ENCODE peak calls at places on chromosomes 1 and 21, in seven cellular contexts. One of them, this sample, is unnamed.

GRCh38 chr1:210328032-210328745 is 513 bp upstream of the HHAT start:
- DNase-seq in GM20000: no peak
- DNase-seq in sciatic nerve: no peak
- DNase-seq in stimulated activated naive CD8-positive, alpha-beta T cell treated with anti-CD3 and anti-CD28 coated beads, Interleukin-15, Interleukin-2, amounts not matched to agents 100 U/mL and 50 U/mL, for 24 hours: no peak
- DNase-seq in spleen: no peak
- DNase-seq in B cell: no peak
- DNase-seq in fibroblast of lung: no peak
- DNase-seq in this sample: no peak

GRCh38 chr1:113018911-113019310 is 54.1 kb upstream of the LRIG2 start:
- DNase-seq in sciatic nerve: no peak
- DNase-seq in fibroblast of lung: no peak
- DNase-seq in GM20000: no peak
- DNase-seq in stimulated activated naive CD8-positive, alpha-beta T cell treated with anti-CD3 and anti-CD28 coated beads, Interleukin-15, Interleukin-2, amounts not matched to agents 100 U/mL and 50 U/mL, for 24 hours: no peak
- DNase-seq in B cell: no peak
- DNase-seq in spleen: no peak
- DNase-seq in this sample: peak; percentile 53

GRCh38 chr1:116133696-116134095 is 22.5 kb downstream of the MAB21L3 start:
- DNase-seq in spleen: no peak
- DNase-seq in GM20000: no peak
- DNase-seq in stimulated activated naive CD8-positive, alpha-beta T cell treated with anti-CD3 and anti-CD28 coated beads, Interleukin-15, Interleukin-2, amounts not matched to agents 100 U/mL and 50 U/mL, for 24 hours: no peak
- DNase-seq in sciatic nerve: no peak
- DNase-seq in B cell: no peak
- DNase-seq in fibroblast of lung: no peak
- DNase-seq in this sample: no peak

GRCh38 chr1:29465755-29466154 is 229.4 kb downstream of the PTPRU start:
- DNase-seq in stimulated activated naive CD8-positive, alpha-beta T cell treated with anti-CD3 and anti-CD28 coated beads, Interleukin-15, Interleukin-2, amounts not matched to agents 100 U/mL and 50 U/mL, for 24 hours: no peak
- DNase-seq in sciatic nerve: no peak
- DNase-seq in spleen: no peak
- DNase-seq in GM20000: no peak
- DNase-seq in B cell: no peak
- DNase-seq in fibroblast of lung: peak; percentile 27
- DNase-seq in this sample: peak; percentile 23

GRCh38 chr21:44709426-44710293 is 1.7 kb downstream of the TSPEAR start:
- DNase-seq in B cell: no peak
- DNase-seq in fibroblast of lung: no peak
- DNase-seq in sciatic nerve: peak; percentile 48
- DNase-seq in stimulated activated naive CD8-positive, alpha-beta T cell treated with anti-CD3 and anti-CD28 coated beads, Interleukin-15, Interleukin-2, amounts not matched to agents 100 U/mL and 50 U/mL, for 24 hours: no peak
- DNase-seq in spleen: peak; percentile 69
- DNase-seq in GM20000: no peak
- DNase-seq in this sample: no peak

GRCh38 chr1:62687421-62687902 is 724 bp downstream of the DOCK7 start:
- DNase-seq in GM20000: peak; percentile 63
- DNase-seq in sciatic nerve: peak; percentile 71
- DNase-seq in B cell: no peak
- DNase-seq in fibroblast of lung: peak; percentile 49
- DNase-seq in stimulated activated naive CD8-positive, alpha-beta T cell treated with anti-CD3 and anti-CD28 coated beads, Interleukin-15, Interleukin-2, amounts not matched to agents 100 U/mL and 50 U/mL, for 24 hours: peak; percentile 44
- DNase-seq in spleen: no peak
- DNase-seq in this sample: peak; percentile 12

GRCh38 chr1:241635556-241636179 is 4.5 kb downstream of the CHML start:
- DNase-seq in B cell: no peak
- DNase-seq in stimulated activated naive CD8-positive, alpha-beta T cell treated with anti-CD3 and anti-CD28 coated beads, Interleukin-15, Interleukin-2, amounts not matched to agents 100 U/mL and 50 U/mL, for 24 hours: no peak
- DNase-seq in sciatic nerve: no peak
- DNase-seq in fibroblast of lung: no peak
- DNase-seq in spleen: no peak
- DNase-seq in GM20000: peak; percentile 14
- DNase-seq in this sample: no peak

GRCh38 chr1:21605012-21605715 is 64.0 kb downstream of the RAP1GAP start:
- DNase-seq in B cell: no peak
- DNase-seq in spleen: no peak
- DNase-seq in GM20000: no peak
- DNase-seq in sciatic nerve: no peak
- DNase-seq in fibroblast of lung: no peak
- DNase-seq in stimulated activated naive CD8-positive, alpha-beta T cell treated with anti-CD3 and anti-CD28 coated beads, Interleukin-15, Interleukin-2, amounts not matched to agents 100 U/mL and 50 U/mL, for 24 hours: no peak
- DNase-seq in this sample: no peak

GRCh38 chr1:207088731-207089626 is at the start of gene C4BPB:
- DNase-seq in sciatic nerve: no peak
- DNase-seq in B cell: no peak
- DNase-seq in fibroblast of lung: no peak
- DNase-seq in stimulated activated naive CD8-positive, alpha-beta T cell treated with anti-CD3 and anti-CD28 coated beads, Interleukin-15, Interleukin-2, amounts not matched to agents 100 U/mL and 50 U/mL, for 24 hours: peak; percentile 19
- DNase-seq in spleen: no peak
- DNase-seq in GM20000: no peak
- DNase-seq in this sample: peak; percentile 89

GRCh38 chr21:28336299-28336698 is 656.4 kb downstream of the LTN1 start:
- DNase-seq in B cell: no peak
- DNase-seq in stimulated activated naive CD8-positive, alpha-beta T cell treated with anti-CD3 and anti-CD28 coated beads, Interleukin-15, Interleukin-2, amounts not matched to agents 100 U/mL and 50 U/mL, for 24 hours: no peak
- DNase-seq in spleen: no peak
- DNase-seq in sciatic nerve: no peak
- DNase-seq in fibroblast of lung: peak; percentile 93
- DNase-seq in GM20000: no peak
- DNase-seq in this sample: no peak

GRCh38 chr21:42039470-42039901 is 29.3 kb upstream of the ZBTB21 start:
- DNase-seq in stimulated activated naive CD8-positive, alpha-beta T cell treated with anti-CD3 and anti-CD28 coated beads, Interleukin-15, Interleukin-2, amounts not matched to agents 100 U/mL and 50 U/mL, for 24 hours: no peak
- DNase-seq in sciatic nerve: no peak
- DNase-seq in fibroblast of lung: peak; percentile 65
- DNase-seq in GM20000: no peak
- DNase-seq in B cell: no peak
- DNase-seq in spleen: peak; percentile 43
- DNase-seq in this sample: no peak

GRCh38 chr1:183278736-183279591 is 92.9 kb downstream of the LAMC2 start:
- DNase-seq in fibroblast of lung: peak; percentile 64
- DNase-seq in stimulated activated naive CD8-positive, alpha-beta T cell treated with anti-CD3 and anti-CD28 coated beads, Interleukin-15, Interleukin-2, amounts not matched to agents 100 U/mL and 50 U/mL, for 24 hours: no peak
- DNase-seq in GM20000: no peak
- DNase-seq in spleen: no peak
- DNase-seq in B cell: no peak
- DNase-seq in sciatic nerve: no peak
- DNase-seq in this sample: peak; percentile 53

GRCh38 chr1:65791860-65792670 is 630 bp upstream of the PDE4B start:
- DNase-seq in B cell: no peak
- DNase-seq in sciatic nerve: no peak
- DNase-seq in stimulated activated naive CD8-positive, alpha-beta T cell treated with anti-CD3 and anti-CD28 coated beads, Interleukin-15, Interleukin-2, amounts not matched to agents 100 U/mL and 50 U/mL, for 24 hours: no peak
- DNase-seq in fibroblast of lung: peak; percentile 52
- DNase-seq in spleen: peak; percentile 61
- DNase-seq in GM20000: no peak
- DNase-seq in this sample: no peak

GRCh38 chr1:220243947-220244346 is 28.3 kb downstream of the RAB3GAP2 start:
- DNase-seq in GM20000: no peak
- DNase-seq in fibroblast of lung: no peak
- DNase-seq in B cell: no peak
- DNase-seq in sciatic nerve: no peak
- DNase-seq in spleen: no peak
- DNase-seq in stimulated activated naive CD8-positive, alpha-beta T cell treated with anti-CD3 and anti-CD28 coated beads, Interleukin-15, Interleukin-2, amounts not matched to agents 100 U/mL and 50 U/mL, for 24 hours: no peak
- DNase-seq in this sample: no peak

GRCh38 chr1:235881930-235882700 is 15.4 kb upstream of the LYST start:
- DNase-seq in B cell: no peak
- DNase-seq in sciatic nerve: no peak
- DNase-seq in fibroblast of lung: no peak
- DNase-seq in spleen: no peak
- DNase-seq in stimulated activated naive CD8-positive, alpha-beta T cell treated with anti-CD3 and anti-CD28 coated beads, Interleukin-15, Interleukin-2, amounts not matched to agents 100 U/mL and 50 U/mL, for 24 hours: no peak
- DNase-seq in GM20000: no peak
- DNase-seq in this sample: no peak

GRCh38 chr1:59292557-59292956 is 4.3 kb upstream of the FGGY start:
- DNase-seq in stimulated activated naive CD8-positive, alpha-beta T cell treated with anti-CD3 and anti-CD28 coated beads, Interleukin-15, Interleukin-2, amounts not matched to agents 100 U/mL and 50 U/mL, for 24 hours: no peak
- DNase-seq in GM20000: peak; percentile 50
- DNase-seq in sciatic nerve: no peak
- DNase-seq in spleen: no peak
- DNase-seq in B cell: peak; percentile 71
- DNase-seq in fibroblast of lung: peak; percentile 84
- DNase-seq in this sample: no peak

GRCh38 chr1:115495603-115496002 is 146.2 kb upstream of the VANGL1 start:
- DNase-seq in spleen: no peak
- DNase-seq in sciatic nerve: no peak
- DNase-seq in GM20000: no peak
- DNase-seq in B cell: no peak
- DNase-seq in stimulated activated naive CD8-positive, alpha-beta T cell treated with anti-CD3 and anti-CD28 coated beads, Interleukin-15, Interleukin-2, amounts not matched to agents 100 U/mL and 50 U/mL, for 24 hours: no peak
- DNase-seq in fibroblast of lung: peak; percentile 13
- DNase-seq in this sample: no peak

GRCh38 chr1:36091698-36092097 is 3.0 kb downstream of the ADPRS start:
- DNase-seq in spleen: peak; percentile 61
- DNase-seq in sciatic nerve: peak; percentile 44
- DNase-seq in fibroblast of lung: no peak
- DNase-seq in stimulated activated naive CD8-positive, alpha-beta T cell treated with anti-CD3 and anti-CD28 coated beads, Interleukin-15, Interleukin-2, amounts not matched to agents 100 U/mL and 50 U/mL, for 24 hours: no peak
- DNase-seq in GM20000: no peak
- DNase-seq in B cell: no peak
- DNase-seq in this sample: no peak

GRCh38 chr1:205279986-205280385 is 41.6 kb downstream of the NUAK2 start:
- DNase-seq in GM20000: no peak
- DNase-seq in sciatic nerve: no peak
- DNase-seq in stimulated activated naive CD8-positive, alpha-beta T cell treated with anti-CD3 and anti-CD28 coated beads, Interleukin-15, Interleukin-2, amounts not matched to agents 100 U/mL and 50 U/mL, for 24 hours: no peak
- DNase-seq in spleen: no peak
- DNase-seq in fibroblast of lung: no peak
- DNase-seq in B cell: peak; percentile 60
- DNase-seq in this sample: no peak

GRCh38 chr1:160078392-160079195 is 2.7 kb upstream of the KCNJ9 start:
- DNase-seq in stimulated activated naive CD8-positive, alpha-beta T cell treated with anti-CD3 and anti-CD28 coated beads, Interleukin-15, Interleukin-2, amounts not matched to agents 100 U/mL and 50 U/mL, for 24 hours: peak; percentile 76
- DNase-seq in sciatic nerve: no peak
- DNase-seq in spleen: peak; percentile 77
- DNase-seq in fibroblast of lung: peak; percentile 18
- DNase-seq in GM20000: peak; percentile 82
- DNase-seq in B cell: peak; percentile 52
- DNase-seq in this sample: peak; percentile 17

GRCh38 chr1:109669246-109669948 is 1.5 kb downstream of the GSTM2 start:
- DNase-seq in spleen: no peak
- DNase-seq in B cell: no peak
- DNase-seq in stimulated activated naive CD8-positive, alpha-beta T cell treated with anti-CD3 and anti-CD28 coated beads, Interleukin-15, Interleukin-2, amounts not matched to agents 100 U/mL and 50 U/mL, for 24 hours: peak; percentile 29
- DNase-seq in sciatic nerve: no peak
- DNase-seq in GM20000: no peak
- DNase-seq in fibroblast of lung: no peak
- DNase-seq in this sample: no peak

GRCh38 chr1:226004396-226004795 is 5.3 kb upstream of the SDE2 start:
- DNase-seq in spleen: no peak
- DNase-seq in B cell: no peak
- DNase-seq in stimulated activated naive CD8-positive, alpha-beta T cell treated with anti-CD3 and anti-CD28 coated beads, Interleukin-15, Interleukin-2, amounts not matched to agents 100 U/mL and 50 U/mL, for 24 hours: no peak
- DNase-seq in sciatic nerve: no peak
- DNase-seq in fibroblast of lung: no peak
- DNase-seq in GM20000: no peak
- DNase-seq in this sample: no peak

GRCh38 chr1:115706774-115707425 is 61.6 kb downstream of the CASQ2 start:
- DNase-seq in spleen: no peak
- DNase-seq in fibroblast of lung: peak; percentile 72
- DNase-seq in sciatic nerve: no peak
- DNase-seq in GM20000: peak; percentile 40
- DNase-seq in B cell: no peak
- DNase-seq in stimulated activated naive CD8-positive, alpha-beta T cell treated with anti-CD3 and anti-CD28 coated beads, Interleukin-15, Interleukin-2, amounts not matched to agents 100 U/mL and 50 U/mL, for 24 hours: no peak
- DNase-seq in this sample: peak; percentile 42

GRCh38 chr1:21317690-21318043 is 27.4 kb upstream of the ECE1 start:
- DNase-seq in stimulated activated naive CD8-positive, alpha-beta T cell treated with anti-CD3 and anti-CD28 coated beads, Interleukin-15, Interleukin-2, amounts not matched to agents 100 U/mL and 50 U/mL, for 24 hours: no peak
- DNase-seq in spleen: no peak
- DNase-seq in sciatic nerve: no peak
- DNase-seq in GM20000: no peak
- DNase-seq in B cell: no peak
- DNase-seq in fibroblast of lung: no peak
- DNase-seq in this sample: no peak

GRCh38 chr21:41835711-41836154 is 43.4 kb downstream of the PRDM15 start:
- DNase-seq in spleen: peak; percentile 52
- DNase-seq in GM20000: no peak
- DNase-seq in fibroblast of lung: peak; percentile 15
- DNase-seq in stimulated activated naive CD8-positive, alpha-beta T cell treated with anti-CD3 and anti-CD28 coated beads, Interleukin-15, Interleukin-2, amounts not matched to agents 100 U/mL and 50 U/mL, for 24 hours: no peak
- DNase-seq in sciatic nerve: peak; percentile 51
- DNase-seq in B cell: no peak
- DNase-seq in this sample: no peak

GRCh38 chr1:87648720-87649119 is 320.0 kb downstream of the LMO4 start:
- DNase-seq in sciatic nerve: no peak
- DNase-seq in stimulated activated naive CD8-positive, alpha-beta T cell treated with anti-CD3 and anti-CD28 coated beads, Interleukin-15, Interleukin-2, amounts not matched to agents 100 U/mL and 50 U/mL, for 24 hours: no peak
- DNase-seq in B cell: no peak
- DNase-seq in spleen: no peak
- DNase-seq in fibroblast of lung: no peak
- DNase-seq in GM20000: no peak
- DNase-seq in this sample: no peak

GRCh38 chr1:198018529-198018928 is 101.4 kb downstream of the LHX9 start:
- DNase-seq in sciatic nerve: no peak
- DNase-seq in GM20000: no peak
- DNase-seq in fibroblast of lung: peak; percentile 21
- DNase-seq in spleen: no peak
- DNase-seq in stimulated activated naive CD8-positive, alpha-beta T cell treated with anti-CD3 and anti-CD28 coated beads, Interleukin-15, Interleukin-2, amounts not matched to agents 100 U/mL and 50 U/mL, for 24 hours: no peak
- DNase-seq in B cell: no peak
- DNase-seq in this sample: peak; percentile 76

GRCh38 chr1:229258031-229258850 is 12.7 kb upstream of the RAB4A start:
- DNase-seq in GM20000: peak; percentile 54
- DNase-seq in B cell: peak; percentile 64
- DNase-seq in spleen: no peak
- DNase-seq in sciatic nerve: peak; percentile 74
- DNase-seq in fibroblast of lung: peak; percentile 79
- DNase-seq in stimulated activated naive CD8-positive, alpha-beta T cell treated with anti-CD3 and anti-CD28 coated beads, Interleukin-15, Interleukin-2, amounts not matched to agents 100 U/mL and 50 U/mL, for 24 hours: peak; percentile 71
- DNase-seq in this sample: peak; percentile 69

GRCh38 chr1:151972533-151973270 is 21.0 kb downstream of the S100A10 start:
- DNase-seq in fibroblast of lung: peak; percentile 78
- DNase-seq in stimulated activated naive CD8-positive, alpha-beta T cell treated with anti-CD3 and anti-CD28 coated beads, Interleukin-15, Interleukin-2, amounts not matched to agents 100 U/mL and 50 U/mL, for 24 hours: no peak
- DNase-seq in spleen: no peak
- DNase-seq in GM20000: no peak
- DNase-seq in B cell: no peak
- DNase-seq in sciatic nerve: no peak
- DNase-seq in this sample: peak; percentile 89

GRCh38 chr1:70034403-70034802 is 171.0 kb downstream of the LRRC40 start:
- DNase-seq in B cell: no peak
- DNase-seq in spleen: no peak
- DNase-seq in GM20000: no peak
- DNase-seq in fibroblast of lung: peak; percentile 74
- DNase-seq in stimulated activated naive CD8-positive, alpha-beta T cell treated with anti-CD3 and anti-CD28 coated beads, Interleukin-15, Interleukin-2, amounts not matched to agents 100 U/mL and 50 U/mL, for 24 hours: no peak
- DNase-seq in sciatic nerve: no peak
- DNase-seq in this sample: peak; percentile 6

GRCh38 chr1:44636711-44637589 is 37.3 kb downstream of the TMEM53 start:
- DNase-seq in stimulated activated naive CD8-positive, alpha-beta T cell treated with anti-CD3 and anti-CD28 coated beads, Interleukin-15, Interleukin-2, amounts not matched to agents 100 U/mL and 50 U/mL, for 24 hours: no peak
- DNase-seq in B cell: no peak
- DNase-seq in fibroblast of lung: peak; percentile 38
- DNase-seq in spleen: no peak
- DNase-seq in sciatic nerve: no peak
- DNase-seq in GM20000: no peak
- DNase-seq in this sample: no peak

GRCh38 chr21:18914570-18914969 is 511.0 kb upstream of the TMPRSS15 start:
- DNase-seq in sciatic nerve: no peak
- DNase-seq in stimulated activated naive CD8-positive, alpha-beta T cell treated with anti-CD3 and anti-CD28 coated beads, Interleukin-15, Interleukin-2, amounts not matched to agents 100 U/mL and 50 U/mL, for 24 hours: no peak
- DNase-seq in GM20000: no peak
- DNase-seq in fibroblast of lung: no peak
- DNase-seq in spleen: no peak
- DNase-seq in B cell: no peak
- DNase-seq in this sample: no peak

This sample was measured in LoVo.